ENCODE peak calls at places on chromosomes 11 and 22, in eight cellular contexts. One of them, this sample, is unnamed.

GRCh38 chr11:121844016-121844415 is 272.0 kb downstream of the BLID start:
- DNase-seq in AG09309: no peak
- DNase-seq in coronary artery: no peak
- DNase-seq in fibroblast of lung: no peak
- DNase-seq in foreskin keratinocyte: no peak
- DNase-seq in HFF-Myc: no peak
- DNase-seq in A549: peak; percentile 0
- DNase-seq in tibial nerve: no peak
- DNase-seq in this sample: no peak

GRCh38 chr22:23072035-23072910 is 2.0 kb downstream of the GNAZ start:
- DNase-seq in tibial nerve: no peak
- DNase-seq in foreskin keratinocyte: no peak
- DNase-seq in fibroblast of lung: no peak
- DNase-seq in AG09309: peak; percentile 65
- DNase-seq in A549: no peak
- DNase-seq in HFF-Myc: no peak
- DNase-seq in coronary artery: no peak
- DNase-seq in this sample: no peak

GRCh38 chr22:40534379-40535188 is 101.9 kb downstream of the MRTFA start:
- DNase-seq in AG09309: no peak
- DNase-seq in tibial nerve: no peak
- DNase-seq in fibroblast of lung: peak; percentile 67
- DNase-seq in coronary artery: no peak
- DNase-seq in HFF-Myc: no peak
- DNase-seq in foreskin keratinocyte: no peak
- DNase-seq in A549: no peak
- DNase-seq in this sample: no peak

GRCh38 chr22:49976439-49977175 is 16.0 kb downstream of the PIM3 start:
- DNase-seq in HFF-Myc: no peak
- DNase-seq in foreskin keratinocyte: no peak
- DNase-seq in AG09309: no peak
- DNase-seq in tibial nerve: no peak
- DNase-seq in A549: peak; percentile 28
- DNase-seq in fibroblast of lung: no peak
- DNase-seq in coronary artery: no peak
- DNase-seq in this sample: no peak

GRCh38 chr11:1830500-1831223 is 4.1 kb upstream of the SYT8 start:
- DNase-seq in foreskin keratinocyte: peak; percentile 94
- DNase-seq in HFF-Myc: no peak
- DNase-seq in AG09309: no peak
- DNase-seq in coronary artery: no peak
- DNase-seq in A549: no peak
- DNase-seq in fibroblast of lung: no peak
- DNase-seq in tibial nerve: no peak
- DNase-seq in this sample: no peak

GRCh38 chr11:65883786-65884715 is 4.2 kb downstream of the FIBP start:
- DNase-seq in fibroblast of lung: no peak
- DNase-seq in AG09309: no peak
- DNase-seq in coronary artery: no peak
- DNase-seq in HFF-Myc: no peak
- DNase-seq in tibial nerve: no peak
- DNase-seq in foreskin keratinocyte: no peak
- DNase-seq in A549: no peak
- DNase-seq in this sample: no peak

GRCh38 chr22:41048791-41049717 is 43.3 kb upstream of the EP300 start:
- DNase-seq in fibroblast of lung: peak; percentile 80
- DNase-seq in foreskin keratinocyte: peak; percentile 42
- DNase-seq in HFF-Myc: peak; percentile 57
- DNase-seq in AG09309: peak; percentile 79
- DNase-seq in coronary artery: peak; percentile 74
- DNase-seq in A549: no peak
- DNase-seq in tibial nerve: peak; percentile 51
- DNase-seq in this sample: peak; percentile 63

GRCh38 chr11:70200212-70200844 is 2.8 kb upstream of the FADD start:
- DNase-seq in AG09309: no peak
- DNase-seq in fibroblast of lung: no peak
- DNase-seq in tibial nerve: no peak
- DNase-seq in coronary artery: no peak
- DNase-seq in foreskin keratinocyte: peak; percentile 60
- DNase-seq in HFF-Myc: no peak
- DNase-seq in A549: no peak
- DNase-seq in this sample: no peak

GRCh38 chr22:43996170-43996980 is 27.7 kb upstream of the PARVB start:
- DNase-seq in HFF-Myc: no peak
- DNase-seq in tibial nerve: peak; percentile 23
- DNase-seq in AG09309: no peak
- DNase-seq in fibroblast of lung: no peak
- DNase-seq in coronary artery: no peak
- DNase-seq in foreskin keratinocyte: no peak
- DNase-seq in A549: no peak
- DNase-seq in this sample: no peak

GRCh38 chr11:94702481-94702880 is 65.7 kb upstream of the AMOTL1 start:
- DNase-seq in tibial nerve: no peak
- DNase-seq in foreskin keratinocyte: no peak
- DNase-seq in A549: no peak
- DNase-seq in coronary artery: no peak
- DNase-seq in AG09309: no peak
- DNase-seq in fibroblast of lung: no peak
- DNase-seq in HFF-Myc: no peak
- DNase-seq in this sample: no peak

GRCh38 chr11:87778341-87778740 is 396.9 kb downstream of the RAB38 start:
- DNase-seq in A549: no peak
- DNase-seq in fibroblast of lung: no peak
- DNase-seq in foreskin keratinocyte: peak; percentile 65
- DNase-seq in AG09309: no peak
- DNase-seq in tibial nerve: no peak
- DNase-seq in HFF-Myc: no peak
- DNase-seq in coronary artery: no peak
- DNase-seq in this sample: no peak

GRCh38 chr11:76212086-76213035 is 6.1 kb upstream of the WNT11 start:
- DNase-seq in coronary artery: no peak
- DNase-seq in tibial nerve: no peak
- DNase-seq in A549: no peak
- DNase-seq in HFF-Myc: no peak
- DNase-seq in foreskin keratinocyte: no peak
- DNase-seq in fibroblast of lung: no peak
- DNase-seq in AG09309: no peak
- DNase-seq in this sample: no peak

DNA sequence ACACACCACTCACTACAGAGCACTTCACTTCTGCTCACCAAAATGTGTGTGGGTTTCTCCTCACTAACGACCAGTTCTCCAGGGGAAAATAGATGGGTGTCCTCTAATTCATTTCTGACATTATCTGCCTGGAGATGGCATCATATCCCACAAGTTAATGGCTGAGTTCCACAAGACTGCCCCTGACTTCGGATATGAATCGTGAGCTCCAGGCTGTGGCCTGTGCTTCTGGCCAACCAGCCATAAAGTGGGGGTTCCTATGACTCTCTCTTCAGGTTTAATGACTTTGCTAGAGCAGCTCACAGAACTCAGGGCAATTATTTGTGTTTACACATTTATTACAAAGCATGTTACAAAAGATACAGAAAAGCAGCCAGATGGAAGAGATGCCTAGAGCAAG is 113.0 kb upstream of the SYT13 start:
- DNase-seq in HFF-Myc: no peak
- DNase-seq in AG09309: no peak
- DNase-seq in fibroblast of lung: no peak
- DNase-seq in coronary artery: no peak
- DNase-seq in foreskin keratinocyte: no peak
- DNase-seq in A549: no peak
- DNase-seq in tibial nerve: no peak
- DNase-seq in this sample: no peak
- TF ChIP-seq CTCF in HFF-Myc: no peak
- TF ChIP-seq CTCF in AG09309: no peak
- TF ChIP-seq CTCF in fibroblast of lung: no peak
- TF ChIP-seq CTCF in coronary artery: no peak
- TF ChIP-seq CTCF in foreskin keratinocyte: no peak
- TF ChIP-seq CTCF in A549: no peak
- TF ChIP-seq CTCF in tibial nerve: no peak
- TF ChIP-seq CTCF in this sample: no peak

GRCh38 chr22:48445113-48445827 is 1382.4 kb downstream of the BRD1 start:
- DNase-seq in AG09309: no peak
- DNase-seq in tibial nerve: no peak
- DNase-seq in coronary artery: no peak
- DNase-seq in A549: peak; percentile 9
- DNase-seq in fibroblast of lung: no peak
- DNase-seq in HFF-Myc: no peak
- DNase-seq in foreskin keratinocyte: no peak
- DNase-seq in this sample: no peak
- TF ChIP-seq CTCF in AG09309: no peak
- TF ChIP-seq CTCF in tibial nerve: no peak
- TF ChIP-seq CTCF in coronary artery: no peak
- TF ChIP-seq CTCF in A549: no peak
- TF ChIP-seq CTCF in fibroblast of lung: no peak
- TF ChIP-seq CTCF in HFF-Myc: no peak
- TF ChIP-seq CTCF in foreskin keratinocyte: no peak
- TF ChIP-seq CTCF in this sample: no peak

GRCh38 chr11:72352859-72353551 is 81.3 kb downstream of the CLPB start:
- DNase-seq in coronary artery: no peak
- DNase-seq in A549: peak; percentile 10
- DNase-seq in foreskin keratinocyte: peak; percentile 59
- DNase-seq in tibial nerve: no peak
- DNase-seq in AG09309: peak; percentile 70
- DNase-seq in HFF-Myc: peak; percentile 59
- DNase-seq in fibroblast of lung: peak; percentile 81
- DNase-seq in this sample: peak; percentile 63
- TF ChIP-seq CTCF in coronary artery: no peak
- TF ChIP-seq CTCF in A549: no peak
- TF ChIP-seq CTCF in foreskin keratinocyte: peak; percentile 57
- TF ChIP-seq CTCF in tibial nerve: no peak
- TF ChIP-seq CTCF in AG09309: peak; percentile 77
- TF ChIP-seq CTCF in HFF-Myc: peak; percentile 54
- TF ChIP-seq CTCF in fibroblast of lung: peak; percentile 53
- TF ChIP-seq CTCF in this sample: peak; percentile 78

GRCh38 chr11:123562166-123562565 is 92.3 kb downstream of the SCN3B start:
- DNase-seq in foreskin keratinocyte: no peak
- DNase-seq in AG09309: no peak
- DNase-seq in A549: no peak
- DNase-seq in coronary artery: no peak
- DNase-seq in HFF-Myc: no peak
- DNase-seq in fibroblast of lung: no peak
- DNase-seq in tibial nerve: no peak
- DNase-seq in this sample: no peak

GRCh38 chr11:123560001-123560400 is 94.4 kb downstream of the SCN3B start:
- DNase-seq in foreskin keratinocyte: no peak
- DNase-seq in A549: no peak
- DNase-seq in coronary artery: no peak
- DNase-seq in HFF-Myc: no peak
- DNase-seq in fibroblast of lung: peak; percentile 46
- DNase-seq in AG09309: peak; percentile 84
- DNase-seq in tibial nerve: no peak
- DNase-seq in this sample: peak; percentile 76

GRCh38 chr11:123558536-123559315 is 95.7 kb downstream of the SCN3B start:
- DNase-seq in coronary artery: no peak
- DNase-seq in fibroblast of lung: no peak
- DNase-seq in A549: no peak
- DNase-seq in AG09309: no peak
- DNase-seq in foreskin keratinocyte: no peak
- DNase-seq in HFF-Myc: no peak
- DNase-seq in tibial nerve: no peak
- DNase-seq in this sample: no peak

GRCh38 chr11:123561046-123561781 is 93.2 kb downstream of the SCN3B start:
- DNase-seq in foreskin keratinocyte: no peak
- DNase-seq in coronary artery: no peak
- DNase-seq in fibroblast of lung: no peak
- DNase-seq in tibial nerve: no peak
- DNase-seq in A549: no peak
- DNase-seq in HFF-Myc: no peak
- DNase-seq in AG09309: no peak
- DNase-seq in this sample: no peak

DNA sequence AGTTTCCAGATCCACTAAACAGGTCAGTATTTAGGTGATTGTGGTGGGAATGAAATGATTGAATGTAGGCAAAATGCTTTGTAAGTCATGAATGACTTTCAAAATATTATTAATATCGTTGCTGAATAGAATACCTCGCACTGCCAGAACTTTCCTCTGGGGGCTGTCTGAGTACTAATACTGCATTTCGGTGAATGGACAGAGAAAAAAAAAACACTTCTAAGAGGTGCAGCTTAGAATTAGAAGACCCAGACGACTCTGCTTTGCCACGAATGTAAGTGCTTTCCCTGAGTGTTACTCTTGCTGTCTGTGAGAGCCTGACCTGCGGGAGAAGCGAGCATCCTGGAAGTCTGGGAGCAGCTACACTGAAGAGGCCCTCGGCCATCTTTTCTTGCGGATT is 95.0 kb downstream of the SCN3B start:
- DNase-seq in fibroblast of lung: peak; percentile 14
- DNase-seq in HFF-Myc: no peak
- DNase-seq in A549: no peak
- DNase-seq in tibial nerve: no peak
- DNase-seq in AG09309: no peak
- DNase-seq in foreskin keratinocyte: no peak
- DNase-seq in coronary artery: no peak
- DNase-seq in this sample: no peak
- TF ChIP-seq CTCF in fibroblast of lung: peak; percentile 15
- TF ChIP-seq CTCF in HFF-Myc: peak; percentile 6
- TF ChIP-seq CTCF in A549: no peak
- TF ChIP-seq CTCF in tibial nerve: no peak
- TF ChIP-seq CTCF in AG09309: peak; percentile 40
- TF ChIP-seq CTCF in foreskin keratinocyte: peak; percentile 7
- TF ChIP-seq CTCF in coronary artery: no peak
- TF ChIP-seq CTCF in this sample: peak; percentile 29

GRCh38 chr22:17963015-17963414 is 61.3 kb downstream of the MICAL3 start:
- DNase-seq in fibroblast of lung: no peak
- DNase-seq in A549: no peak
- DNase-seq in foreskin keratinocyte: no peak
- DNase-seq in coronary artery: no peak
- DNase-seq in tibial nerve: no peak
- DNase-seq in HFF-Myc: no peak
- DNase-seq in AG09309: no peak
- DNase-seq in this sample: no peak
- TF ChIP-seq CTCF in fibroblast of lung: no peak
- TF ChIP-seq CTCF in A549: no peak
- TF ChIP-seq CTCF in foreskin keratinocyte: no peak
- TF ChIP-seq CTCF in coronary artery: no peak
- TF ChIP-seq CTCF in tibial nerve: no peak
- TF ChIP-seq CTCF in HFF-Myc: no peak
- TF ChIP-seq CTCF in AG09309: no peak
- TF ChIP-seq CTCF in this sample: no peak